ENCODE peak calls at places on chromosomes 2 and 18, in ten cellular contexts. U, W, E, M, P, K, Y, H, Q and A are unnamed samples.

GRCh38 chr2:199259671-199260070 is 198.1 kb downstream of the SATB2 start:
- DNase-seq in U (no peak), W (no peak), E (no peak), M (no peak), P (no peak), K (no peak), Y (no peak), H (no peak), Q (no peak), A (no peak)

GRCh38 chr2:162244559-162245031 is 1.4 kb upstream of the FAP start:
- DNase-seq in U (no peak), W (no peak), E (no peak), M (no peak), P (no peak), K (no peak), Y (no peak), H (no peak), Q (no peak), A (peak; percentile 93)

GRCh38 chr2:145027073-145027459 is 507.1 kb upstream of the ZEB2 start:
- DNase-seq in U (no peak), W (no peak), E (no peak), M (no peak), P (no peak), K (no peak), Y (no peak), H (no peak), Q (no peak), A (no peak)

GRCh38 chr2:131105950-131106801 is 1.0 kb downstream of the PLEKHB2 start:
- DNase-seq in U (no peak), W (peak; percentile 44), E (no peak), M (no peak), P (no peak), K (no peak), Y (peak; percentile 27), H (no peak), Q (peak; percentile 31), A (peak; percentile 44)

GRCh38 chr2:239400000-239400831 is 604 bp downstream of the HDAC4 start:
- DNase-seq in U (peak; percentile 11), W (peak; percentile 72), E (no peak), M (no peak), P (no peak), K (no peak), Y (no peak), H (no peak), Q (no peak), A (no peak)

GRCh38 chr18:5253910-5254309 is 41.6 kb downstream of the ZBTB14 start:
- DNase-seq in U (no peak), W (no peak), E (no peak), M (no peak), P (no peak), K (no peak), Y (no peak), H (no peak), Q (no peak), A (no peak)

GRCh38 chr2:73172963-73173362 is 29.4 kb upstream of the NOTO start:
- DNase-seq in U (no peak), W (no peak), E (no peak), M (no peak), P (no peak), K (no peak), Y (no peak), H (no peak), Q (no peak), A (peak; percentile 12)

GRCh38 chr2:39164089-39164488 is 43.2 kb upstream of the SOS1 start:
- DNase-seq in U (no peak), W (no peak), E (no peak), M (no peak), P (no peak), K (no peak), Y (no peak), H (no peak), Q (no peak), A (peak; percentile 22)

GRCh38 chr18:46324087-46324486 is 219.9 kb downstream of the HAUS1 start:
- DNase-seq in U (no peak), W (no peak), E (no peak), M (no peak), P (no peak), K (no peak), Y (no peak), H (no peak), Q (no peak), A (no peak)

GRCh38 chr2:238406222-238406997 is 20.3 kb upstream of the ASB1 start:
- DNase-seq in U (no peak), W (peak; percentile 31), E (no peak), M (no peak), P (no peak), K (no peak), Y (no peak), H (no peak), Q (no peak), A (no peak)

GRCh38 chr2:120574620-120575019 is 161.0 kb upstream of the GLI2 start:
- DNase-seq in U (no peak), W (no peak), E (no peak), M (no peak), P (no peak), K (no peak), Y (no peak), H (no peak), Q (no peak), A (no peak)